ENCODE peak calls at places on chromosomes 4 and X, in five cellular contexts. E is GM13976, V is brain microvascular endothelial cell, K is endothelial cell, S is mesothelial cell of epicardium. F is an unnamed sample.

GRCh38 chr4:34619531-34620109 is 1624.7 kb downstream of the ARAP2 start:
- DNase-seq in E (no peak), V (no peak), K (no peak), S (no peak), F (no peak)

GRCh38 chr4:8272472-8273428 is 3.2 kb downstream of the HTRA3 start:
- DNase-seq in E (no peak), V (no peak), K (no peak), S (no peak), F (no peak)

GRCh38 chr4:81606796-81607550 is 135.3 kb upstream of the RASGEF1B start:
- DNase-seq in E (no peak), V (no peak), K (no peak), S (no peak), F (no peak)

GRCh38 chr4:15753786-15754185 is 24.3 kb upstream of the CD38 start:
- DNase-seq in E (no peak), V (peak), K (no peak), S (no peak), F (no peak)

GRCh38 chr4:21811576-21811975 is 137.0 kb downstream of the KCNIP4 start:
- DNase-seq in E (no peak), V (no peak), K (no peak), S (no peak), F (no peak)

GRCh38 chr4:140092094-140092820 is 61.7 kb downstream of the MAML3 start:
- DNase-seq in E (no peak), V (no peak), K (peak), S (peak), F (no peak)

GRCh38 chr4:74667944-74668343 is 126.4 kb downstream of the BTC start:
- DNase-seq in E (no peak), V (no peak), K (no peak), S (no peak), F (no peak)

GRCh38 chrX:108312938-108313337 is 125.3 kb downstream of the COL4A6 start:
- DNase-seq in E (no peak), V (peak), K (no peak), S (no peak), F (peak)

GRCh38 chrX:114582264-114582632 is 1.6 kb upstream of the HTR2C start:
- DNase-seq in E (no peak), V (no peak), K (no peak), S (no peak), F (no peak)

GRCh38 chr4:87856816-87857215 is 24.0 kb downstream of the MEPE start:
- DNase-seq in E (no peak), V (no peak), K (no peak), S (no peak), F (no peak)

GRCh38 chrX:132592880-132593279 is 104.0 kb upstream of the MBNL3 start:
- DNase-seq in E (no peak), V (peak), K (peak), S (no peak), F (no peak)

GRCh38 chrX:110001702-110002299 is 1.1 kb upstream of the TMEM164 start:
- DNase-seq in E (no peak), V (no peak), K (no peak), S (no peak), F (no peak)

GRCh38 chrX:96140796-96141195 is 543.8 kb upstream of the DIAPH2 start:
- DNase-seq in E (no peak), V (no peak), K (no peak), S (no peak), F (no peak)

GRCh38 chr4:53010320-53010719 is 148.2 kb downstream of the RASL11B start:
- DNase-seq in E (no peak), V (peak), K (no peak), S (no peak), F (no peak)

GRCh38 chr4:78560296-78560963 is 8.9 kb downstream of the ANXA3 start:
- DNase-seq in E (no peak), V (peak), K (no peak), S (no peak), F (no peak)

GRCh38 chr4:159013692-159014091 is 89.2 kb upstream of the RAPGEF2 start:
- DNase-seq in E (no peak), V (no peak), K (no peak), S (no peak), F (no peak)

GRCh38 chr4:12375805-12376204 is 947.1 kb upstream of the HS3ST1 start:
- DNase-seq in E (no peak), V (no peak), K (no peak), S (no peak), F (no peak)

GRCh38 chr4:172865531-172866127 is 303.0 kb upstream of the GALNT7 start:
- DNase-seq in E (no peak), V (no peak), K (no peak), S (no peak), F (no peak)

GRCh38 chr4:73161527-73162185 is 92.1 kb upstream of the COX18 start:
- DNase-seq in E (no peak), V (no peak), K (no peak), S (no peak), F (no peak)

GRCh38 chrX:103823591-103823990 is 8.5 kb downstream of the RAB9B start:
- DNase-seq in E (no peak), V (no peak), K (no peak), S (no peak), F (no peak)

GRCh38 chr4:186918466-186918865 is 194.8 kb upstream of the FAT1 start:
- DNase-seq in E (no peak), V (no peak), K (no peak), S (no peak), F (no peak)

GRCh38 chrX:41512394-41512793 is 65.3 kb downstream of the NYX start:
- DNase-seq in E (peak), V (no peak), K (no peak), S (no peak), F (no peak)

GRCh38 chr4:40829586-40829985 is 79.8 kb downstream of the NSUN7 start:
- DNase-seq in E (no peak), V (no peak), K (no peak), S (no peak), F (no peak)

GRCh38 chr4:180751009-180751408 is 1492.2 kb upstream of the TENM3 start:
- DNase-seq in E (no peak), V (peak), K (no peak), S (no peak), F (no peak)

GRCh38 chr4:85778809-85779124 is 303.8 kb downstream of the ARHGAP24 start:
- DNase-seq in E (peak), V (peak), K (no peak), S (no peak), F (no peak)

GRCh38 chr4:67682266-67682665 is 18.7 kb downstream of the UBA6 start:
- DNase-seq in E (no peak), V (no peak), K (no peak), S (no peak), F (no peak)

GRCh38 chr4:184097240-184097619 is 120.4 kb downstream of the ENPP6 start:
- DNase-seq in E (peak), V (no peak), K (peak), S (no peak), F (no peak)

GRCh38 chrX:130091976-130092522 is 18.2 kb downstream of the ELF4 start:
- DNase-seq in E (peak), V (no peak), K (peak), S (no peak), F (no peak)

GRCh38 chr4:109730294-109731051 is 603 bp upstream of the PLA2G12A start:
- DNase-seq in E (no peak), V (peak), K (peak), S (peak), F (peak)

GRCh38 chr4:158871050-158871724 is 102.4 kb downstream of the FNIP2 start:
- DNase-seq in E (no peak), V (no peak), K (no peak), S (no peak), F (no peak)

GRCh38 chrX:148043456-148043855 is 62.3 kb downstream of the FMR1NB start:
- DNase-seq in E (no peak), V (peak), K (no peak), S (no peak), F (no peak)

GRCh38 chrX:22300130-22300529 is 27.4 kb downstream of the CBLL2 start:
- DNase-seq in E (no peak), V (peak), K (no peak), S (no peak), F (peak)

GRCh38 chrX:22090181-22090580 is 58.1 kb downstream of the PHEX start:
- DNase-seq in E (no peak), V (peak), K (no peak), S (no peak), F (no peak)

GRCh38 chr4:17502764-17503163 is 9.1 kb downstream of the QDPR start:
- DNase-seq in E (no peak), V (no peak), K (no peak), S (no peak), F (no peak)

GRCh38 chr4:107050525-107051135 is 14.5 kb upstream of the DKK2 start:
- DNase-seq in E (no peak), V (no peak), K (no peak), S (no peak), F (no peak)

GRCh38 chr4:120760047-120760446 is 162.5 kb downstream of the PRDM5 start:
- DNase-seq in E (no peak), V (no peak), K (no peak), S (no peak), F (no peak)

GRCh38 chrX:9033989-9034388 is at the start of gene FAM9B:
- DNase-seq in E (no peak), V (no peak), K (no peak), S (no peak), F (no peak)

GRCh38 chr4:1843852-1844251 is 12.1 kb downstream of the LETM1 start:
- DNase-seq in E (no peak), V (no peak), K (no peak), S (no peak), F (no peak)

GRCh38 chr4:114677346-114677979 is 78.9 kb downstream of the UGT8 start:
- DNase-seq in E (no peak), V (no peak), K (no peak), S (no peak), F (no peak)

DNA sequence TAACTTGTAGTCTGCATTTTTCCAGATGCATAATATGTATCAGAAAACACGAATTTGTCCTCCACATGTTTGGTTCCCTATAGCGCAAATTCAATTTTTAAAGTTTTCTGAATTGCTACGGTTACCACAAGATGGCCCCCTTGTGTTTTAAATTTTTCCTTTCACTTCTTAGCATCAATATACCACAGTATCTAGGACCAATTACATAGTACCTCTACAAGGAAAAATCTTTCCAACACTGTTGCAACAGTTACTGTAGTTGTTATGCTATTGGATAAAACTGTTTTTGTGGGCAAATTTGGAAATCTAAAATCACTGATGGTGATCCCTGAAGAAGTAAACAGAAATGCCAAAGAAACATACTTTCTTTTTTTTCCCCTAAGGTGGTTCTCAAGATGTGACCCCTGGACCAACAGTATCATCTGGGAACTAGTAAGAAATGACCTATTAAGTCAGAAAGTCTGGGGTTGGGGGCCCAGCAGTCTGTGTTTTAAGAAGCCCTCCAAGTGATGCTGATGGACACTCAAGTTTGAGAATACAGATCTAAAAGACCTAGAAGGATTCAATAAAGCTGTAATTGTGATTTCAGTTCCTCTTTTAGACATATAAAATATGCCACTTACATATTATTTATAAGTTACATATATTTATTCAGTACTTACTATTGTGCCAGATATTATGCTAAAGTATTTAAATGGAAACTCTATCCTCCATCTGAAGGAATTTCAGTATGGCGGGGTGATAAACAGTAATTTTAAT is 3.1 kb downstream of the ZGRF1 start:
- DNase-seq in E (peak), V (no peak), K (no peak), S (no peak), F (no peak)
- TF ChIP-seq CTCF in E (peak), V (peak), K (peak), S (no peak), F (peak)

DNA sequence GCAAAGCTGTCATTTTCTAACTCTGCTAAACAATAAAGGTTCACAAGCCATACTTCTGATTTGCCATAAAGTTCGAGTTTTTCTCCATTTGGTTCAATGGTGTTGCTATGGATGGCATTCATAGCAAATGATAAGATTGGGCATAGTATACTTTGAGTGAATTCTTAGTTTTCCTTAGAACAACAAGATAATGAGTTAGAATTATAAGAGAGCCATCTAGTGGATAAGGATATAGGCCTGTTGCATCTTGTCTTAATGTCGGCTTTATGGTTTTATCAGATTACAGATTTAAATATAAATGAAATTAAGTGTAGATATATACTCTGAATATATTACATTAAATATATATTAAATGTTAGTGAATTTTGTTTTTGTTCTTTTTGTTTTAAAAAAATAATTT is 644.6 kb downstream of the IL1RAPL1 start:
- DNase-seq in E (no peak), V (no peak), K (no peak), S (no peak), F (no peak)
- TF ChIP-seq CTCF in E (no peak), V (peak), K (no peak), S (no peak), F (peak)

GRCh38 chrX:153944140-153944799 is at the start of gene RENBP:
- DNase-seq in E (no peak), V (no peak), K (no peak), S (no peak), F (no peak)

GRCh38 chrX:153946910-153947769 is 2.7 kb upstream of the RENBP start:
- DNase-seq in E (peak), V (peak), K (peak), S (peak), F (peak)

GRCh38 chrX:153944800-153945150 is 332 bp upstream of the RENBP start:
- DNase-seq in E (no peak), V (no peak), K (no peak), S (no peak), F (no peak)

GRCh38 chrX:153948002-153948466 is 3.6 kb upstream of the RENBP start:
- DNase-seq in E (no peak), V (no peak), K (no peak), S (no peak), F (no peak)

DNA sequence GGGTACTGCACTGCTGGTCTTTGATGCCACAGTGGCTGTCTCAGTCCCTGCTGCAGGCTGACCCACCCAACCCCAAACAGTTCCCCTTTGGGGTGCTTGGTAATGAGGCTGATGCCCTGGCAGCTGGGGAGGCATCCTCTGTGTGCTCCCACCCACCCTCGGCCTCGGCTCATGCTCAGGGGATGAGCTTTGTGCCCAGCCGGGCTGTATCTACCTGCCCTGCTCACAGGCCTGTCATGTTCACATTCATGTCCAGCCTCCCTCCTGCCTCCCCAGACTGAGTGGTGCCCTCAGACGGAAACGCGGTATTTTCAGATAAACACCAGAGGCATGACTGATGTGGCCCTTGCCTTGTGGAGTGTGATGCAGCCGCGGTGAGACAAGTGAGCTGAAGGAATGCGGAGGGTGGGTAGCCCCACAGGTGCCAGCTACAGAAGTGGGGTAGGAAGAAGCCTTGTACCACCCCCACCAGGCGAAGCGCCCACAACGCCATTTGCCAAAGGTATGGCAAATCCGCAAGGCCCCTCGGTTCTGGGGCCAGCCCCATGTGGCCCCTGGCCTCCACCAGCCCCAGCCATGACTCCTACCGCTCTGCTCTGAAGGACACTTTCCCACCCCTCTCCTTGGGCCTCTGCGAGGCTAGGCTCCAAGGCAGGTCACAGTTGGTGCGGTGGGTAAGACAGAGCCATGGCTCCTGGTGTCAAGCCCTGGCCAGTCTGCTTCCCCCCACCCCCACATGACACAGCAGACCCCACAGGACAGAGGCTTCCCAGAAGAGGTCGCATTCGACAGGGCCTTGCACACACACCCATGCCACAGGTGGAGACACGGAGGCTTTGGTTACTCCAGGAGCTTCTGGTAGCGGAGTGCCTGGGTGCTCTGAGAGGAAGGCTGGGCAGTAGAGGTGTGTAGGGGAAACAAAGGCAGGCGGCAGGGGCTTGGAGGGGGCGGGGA is 1.8 kb upstream of the RENBP start:
- DNase-seq in E (no peak), V (no peak), K (no peak), S (no peak), F (no peak)
- TF ChIP-seq CTCF in E (no peak), V (no peak), K (no peak), S (no peak), F (no peak)

DNA sequence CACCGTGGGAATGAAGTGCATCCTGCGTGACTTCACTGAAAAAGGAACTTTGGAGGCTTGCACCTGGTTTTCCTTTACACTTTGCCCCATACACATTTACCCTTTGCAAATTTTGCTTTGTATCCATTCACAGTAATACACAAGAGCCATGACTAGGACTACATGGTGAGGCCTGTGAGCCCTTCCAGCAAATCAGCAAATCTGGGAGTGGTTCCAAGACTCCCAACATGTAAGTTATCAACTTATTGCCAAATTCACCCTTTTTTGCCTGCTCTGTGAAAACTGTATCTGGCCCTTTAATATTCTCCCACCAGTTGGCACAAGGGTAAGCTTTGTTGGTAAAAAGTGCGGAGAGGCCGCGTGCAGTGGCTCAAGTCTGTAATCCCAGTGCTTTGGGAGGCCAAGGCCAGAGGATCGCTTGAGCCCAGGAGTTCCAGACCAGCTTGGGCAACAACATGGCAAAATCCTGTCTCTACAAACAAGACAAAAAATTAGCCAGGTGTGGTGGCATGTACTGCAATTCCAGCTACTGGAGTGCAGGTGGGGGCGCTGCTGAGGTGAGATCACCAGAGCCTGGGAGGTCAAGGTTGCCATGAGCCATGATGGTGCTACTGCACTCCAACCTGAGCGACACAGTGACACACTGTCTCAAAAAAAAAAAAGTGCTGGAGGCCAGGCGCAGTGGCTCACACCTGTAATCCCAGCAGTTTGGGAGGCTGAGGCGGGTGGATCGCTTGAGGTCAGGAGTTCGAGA is 5.0 kb downstream of the PRMT9 start:
- DNase-seq in E (no peak), V (no peak), K (no peak), S (no peak), F (no peak)
- TF ChIP-seq CTCF in E (no peak), V (no peak), K (no peak), S (no peak), F (no peak)

GRCh38 chrX:1283093-1283492 is 14.5 kb downstream of the CSF2RA start:
- DNase-seq in E (no peak), V (no peak), K (no peak), S (no peak), F (no peak)
- TF ChIP-seq CTCF in E (no peak), V (no peak), K (no peak), S (no peak), F (no peak)

DNA sequence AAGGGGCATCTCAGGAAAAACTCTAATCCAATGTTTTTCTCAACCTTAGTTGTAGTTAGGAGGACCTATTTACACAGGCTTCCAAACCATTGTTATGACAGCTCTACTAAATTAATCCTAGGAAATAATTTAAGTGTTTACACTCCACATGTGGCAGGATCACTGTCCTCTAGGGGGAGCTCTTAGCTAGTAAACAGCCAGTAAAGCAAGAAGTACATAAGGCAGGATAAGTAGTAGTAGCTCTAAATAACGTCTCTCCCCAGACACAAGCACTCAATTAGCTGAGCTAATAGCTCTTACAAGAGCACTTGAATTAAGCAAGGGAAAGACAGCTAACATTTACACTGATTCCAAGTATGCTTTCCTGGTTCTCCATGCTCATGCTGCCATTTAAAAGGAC is 37.3 kb downstream of the NUDT11 start:
- DNase-seq in E (no peak), V (peak), K (peak), S (no peak), F (no peak)
- TF ChIP-seq CTCF in E (peak), V (peak), K (peak), S (no peak), F (peak)

GRCh38 chrX:94662665-94663064 is 988.7 kb downstream of the FAM133A start:
- DNase-seq in E (no peak), V (no peak), K (no peak), S (no peak), F (no peak)
- TF ChIP-seq CTCF in E (no peak), V (no peak), K (no peak), S (no peak), F (no peak)

GRCh38 chr4:26476545-26476944 is 13.7 kb downstream of the CCKAR start:
- DNase-seq in E (no peak), V (no peak), K (no peak), S (no peak), F (no peak)
- TF ChIP-seq CTCF in E (no peak), V (no peak), K (no peak), S (no peak), F (no peak)